ENCODE peak calls at places on chromosomes 5 and 9, in ten cellular contexts. J is fibroblast of lung; A is small intestine; F is epithelial cell of prostate; Y is GM23338; O is body of pancreas; Q is tibial artery; E is PC-9; G is CD8-positive, alpha-beta memory T cell; W is heart left ventricle. P is an unnamed sample.

GRCh38 chr9:95055851-95056551 is 261.5 kb downstream of the FANCC start:
- DNase-seq in J (peak; percentile 76), A (no peak), F (no peak), Y (no peak), O (no peak), Q (no peak), E (no peak), G (no peak), W (no peak), P (no peak)

GRCh38 chr9:95505676-95506437 is 10.9 kb downstream of the PTCH1 start:
- DNase-seq in J (peak; percentile 58), A (peak; percentile 33), F (no peak), Y (peak; percentile 77), O (peak; percentile 51), Q (no peak), E (peak; percentile 35), G (peak; percentile 57), W (peak; percentile 78), P (peak; percentile 12)

GRCh38 chr9:37011530-37011929 is 22.5 kb downstream of the PAX5 start:
- DNase-seq in J (no peak), A (no peak), F (no peak), Y (no peak), O (no peak), Q (no peak), E (no peak), G (no peak), W (no peak), P (no peak)

GRCh38 chr5:159975462-159976019 is 33.4 kb upstream of the TTC1 start:
- DNase-seq in J (peak; percentile 98), A (peak; percentile 2), F (no peak), Y (peak; percentile 12), O (no peak), Q (no peak), E (peak; percentile 63), G (no peak), W (no peak), P (no peak)

GRCh38 chr9:76603448-76603895 is 144.5 kb downstream of the GCNT1 start:
- DNase-seq in J (peak; percentile 76), A (no peak), F (no peak), Y (no peak), O (no peak), Q (no peak), E (no peak), G (no peak), W (no peak), P (no peak)

GRCh38 chr5:174755103-174755502 is 30.7 kb downstream of the MSX2 start:
- DNase-seq in J (peak; percentile 22), A (no peak), F (no peak), Y (no peak), O (no peak), Q (no peak), E (no peak), G (no peak), W (no peak), P (no peak)

GRCh38 chr5:10250804-10251276 is 760 bp downstream of the CCT5 start:
- DNase-seq in J (peak; percentile 39), A (no peak), F (no peak), Y (no peak), O (no peak), Q (no peak), E (no peak), G (no peak), W (no peak), P (peak; percentile 38)

GRCh38 chr5:37494756-37495155 is 115.6 kb downstream of the WDR70 start:
- DNase-seq in J (peak; percentile 6), A (peak; percentile 31), F (peak; percentile 37), Y (no peak), O (no peak), Q (no peak), E (peak; percentile 60), G (no peak), W (no peak), P (no peak)

GRCh38 chr9:117044241-117044640 is 357.1 kb downstream of the TRIM32 start:
- DNase-seq in J (no peak), A (no peak), F (no peak), Y (peak; percentile 90), O (no peak), Q (no peak), E (no peak), G (no peak), W (no peak), P (no peak)

GRCh38 chr5:43024217-43024616 is 15.9 kb downstream of the ANXA2R start:
- DNase-seq in J (no peak), A (no peak), F (no peak), Y (no peak), O (no peak), Q (no peak), E (no peak), G (no peak), W (no peak), P (no peak)

GRCh38 chr9:1804128-1804865 is 210.8 kb upstream of the SMARCA2 start:
- DNase-seq in J (no peak), A (no peak), F (no peak), Y (no peak), O (no peak), Q (no peak), E (no peak), G (no peak), W (no peak), P (no peak)

GRCh38 chr9:91359734-91360470 is 1.8 kb downstream of the AUH start:
- DNase-seq in J (no peak), A (peak; percentile 6), F (no peak), Y (no peak), O (no peak), Q (no peak), E (no peak), G (no peak), W (no peak), P (no peak)

GRCh38 chr9:91362212-91362611 is 494 bp upstream of the AUH start:
- DNase-seq in J (no peak), A (no peak), F (no peak), Y (no peak), O (no peak), Q (no peak), E (no peak), G (no peak), W (no peak), P (no peak)

GRCh38 chr9:91359083-91359482 is 2.6 kb downstream of the AUH start:
- DNase-seq in J (no peak), A (no peak), F (no peak), Y (no peak), O (no peak), Q (no peak), E (no peak), G (no peak), W (no peak), P (no peak)

GRCh38 chr9:91361294-91362201 is at the start of gene AUH:
- DNase-seq in J (peak; percentile 64), A (peak; percentile 84), F (no peak), Y (peak; percentile 89), O (peak; percentile 87), Q (peak; percentile 71), E (peak; percentile 60), G (peak; percentile 89), W (peak; percentile 95), P (peak; percentile 85)

GRCh38 chr9:91360551-91361293 is 996 bp downstream of the AUH start:
- DNase-seq in J (no peak), A (peak; percentile 34), F (no peak), Y (peak; percentile 85), O (no peak), Q (no peak), E (no peak), G (no peak), W (no peak), P (no peak)
- H3K27ac ChIP-seq in J (peak overlapping the region; percentile 81), A (peak overlapping the region; percentile 91), F (peak overlapping the region; percentile 45), Y (peak overlapping the region; percentile 88), O (peak overlapping the region; percentile 97), Q (peak overlapping the region; percentile 87), E (peak overlapping the region; percentile 56), G (peak overlapping the region; percentile 83), W (peak overlapping the region; percentile 94), P (peak overlapping the region; percentile 77)

DNA sequence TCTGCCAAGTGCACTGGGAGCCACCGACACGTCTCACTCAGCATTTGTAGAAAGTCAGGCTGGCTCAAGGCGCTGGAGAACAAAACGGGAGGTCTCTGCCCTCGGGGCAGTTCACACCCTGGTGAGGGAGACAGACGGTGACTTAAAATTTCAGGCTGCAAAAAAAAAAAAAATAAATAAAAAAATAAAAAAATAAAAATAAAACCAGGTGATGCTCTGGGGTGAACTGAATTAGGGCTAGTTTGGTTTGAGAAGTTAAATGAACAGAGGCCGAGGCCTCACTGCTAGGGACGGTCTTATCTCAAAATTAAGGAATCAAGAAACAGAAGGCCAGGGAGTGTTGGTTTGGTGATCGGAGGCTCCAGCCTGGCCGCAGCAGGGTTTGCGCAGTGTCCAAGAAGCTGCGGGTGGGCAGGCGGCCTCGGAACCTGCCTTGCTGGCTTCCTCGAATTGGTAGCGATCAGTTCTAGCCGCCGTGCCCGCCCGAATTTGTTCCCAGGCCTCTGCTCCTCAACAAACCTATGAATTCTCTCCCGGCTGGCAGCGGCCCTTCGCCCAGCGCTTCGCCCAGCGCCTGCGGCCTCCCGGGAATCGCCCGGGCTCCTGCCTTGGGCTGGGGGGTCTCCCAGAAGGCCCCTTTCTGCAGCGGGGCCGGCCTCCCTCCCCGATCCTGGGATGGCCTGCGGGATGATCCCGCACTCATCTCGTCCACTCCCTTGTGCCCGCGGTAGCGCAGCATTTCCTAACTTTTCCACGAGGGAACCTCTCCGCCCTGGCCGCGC is 1.5 kb downstream of the NKX2-5 start:
- DNase-seq in J (no peak), A (no peak), F (no peak), Y (peak; percentile 48), O (no peak), Q (no peak), E (no peak), G (no peak), W (no peak), P (no peak)
- H3K27ac ChIP-seq in J (no peak overlapping the region), A (no peak overlapping the region), F (no peak overlapping the region), Y (no peak overlapping the region), O (no peak overlapping the region), Q (no peak overlapping the region), E (no peak overlapping the region), G (no peak overlapping the region), W (peak overlapping the region; percentile 92), P (no peak overlapping the region)

DNA sequence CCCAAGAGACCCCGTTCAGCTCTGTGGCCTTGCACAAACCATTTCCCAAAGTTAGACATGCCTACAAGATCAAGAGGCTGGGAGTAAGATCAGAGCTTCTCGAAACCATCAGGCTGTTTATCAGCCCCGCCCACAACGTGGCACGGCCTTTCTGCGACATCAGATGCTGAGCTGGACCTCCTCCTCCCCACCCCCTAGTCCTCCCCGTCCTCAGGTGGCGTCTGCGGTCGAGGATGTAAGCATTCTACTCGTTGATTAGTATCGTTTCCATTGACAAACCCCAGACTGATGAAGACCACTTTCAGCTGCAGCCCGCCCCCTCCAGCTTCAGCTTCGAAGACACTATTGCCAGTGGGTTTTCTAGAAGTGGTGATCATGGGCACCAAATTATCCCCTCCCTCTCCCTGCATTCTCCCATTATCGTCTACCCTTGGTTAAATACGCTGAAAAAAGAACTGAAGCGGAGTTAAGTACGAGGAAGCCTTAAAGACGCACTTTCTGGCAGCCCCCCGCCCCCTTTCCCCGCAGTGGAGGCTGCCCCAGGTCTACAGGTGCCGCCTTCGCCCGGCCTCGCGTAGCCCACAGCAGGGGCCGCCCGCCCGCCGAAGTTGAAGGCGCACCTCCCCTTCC is 1.1 kb downstream of the PPIC start:
- DNase-seq in J (peak; percentile 48), A (peak; percentile 80), F (no peak), Y (peak; percentile 84), O (peak; percentile 37), Q (peak; percentile 69), E (peak; percentile 71), G (no peak), W (peak; percentile 71), P (no peak)
- H3K27ac ChIP-seq in J (no peak overlapping the region), A (no peak overlapping the region), F (peak overlapping the region; percentile 83), Y (no peak overlapping the region), O (peak overlapping the region; percentile 98), Q (peak overlapping the region; percentile 97), E (peak overlapping the region; percentile 36), G (no peak overlapping the region), W (peak overlapping the region; percentile 91), P (no peak overlapping the region)

GRCh38 chr5:139481580-139482049 is 943 bp downstream of the STING1 start:
- DNase-seq in J (no peak), A (no peak), F (no peak), Y (peak; percentile 44), O (no peak), Q (peak; percentile 46), E (no peak), G (no peak), W (no peak), P (no peak)
- H3K27ac ChIP-seq in J (peak overlapping the region; percentile 99), A (peak overlapping the region; percentile 62), F (peak overlapping the region; percentile 94), Y (no peak overlapping the region), O (peak overlapping the region; percentile 86), Q (peak overlapping the region; percentile 91), E (peak overlapping the region; percentile 80), G (peak overlapping the region; percentile 82), W (peak overlapping the region; percentile 91), P (peak overlapping the region; percentile 86)